ENCODE peak calls at places on chromosomes 7 and 10, in nine cellular contexts. Z, G, J, Q, R, S, E, U and Y are unnamed samples.

GRCh38 chr10:109861051-109861450 is 62.3 kb downstream of the XPNPEP1 start:
- DNase-seq in Z (no peak), G (no peak), J (peak; percentile 75), Q (peak; percentile 65), R (no peak), S (no peak), E (no peak), U (no peak), Y (no peak)

GRCh38 chr7:155807805-155808550 is 4.3 kb downstream of the SHH start:
- DNase-seq in Z (no peak), G (no peak), J (no peak), Q (no peak), R (no peak), S (no peak), E (no peak), U (no peak), Y (no peak)

GRCh38 chr7:134890246-134891240 is 95.8 kb upstream of the AGBL3 start:
- DNase-seq in Z (peak; percentile 69), G (no peak), J (peak; percentile 93), Q (peak; percentile 50), R (no peak), S (no peak), E (peak; percentile 79), U (no peak), Y (no peak)

GRCh38 chr10:31645786-31646185 is 282.8 kb downstream of the ARHGAP12 start:
- DNase-seq in Z (no peak), G (peak; percentile 24), J (peak; percentile 35), Q (no peak), R (no peak), S (no peak), E (peak; percentile 20), U (no peak), Y (no peak)

GRCh38 chr7:30709549-30709948 is 27.3 kb upstream of the CRHR2 start:
- DNase-seq in Z (no peak), G (no peak), J (no peak), Q (no peak), R (no peak), S (no peak), E (no peak), U (no peak), Y (no peak)

GRCh38 chr10:103542764-103543616 is 49.5 kb downstream of the NEURL1 start:
- DNase-seq in Z (peak; percentile 59), G (peak; percentile 46), J (peak; percentile 34), Q (peak; percentile 83), R (no peak), S (peak; percentile 64), E (peak; percentile 48), U (peak; percentile 58), Y (peak; percentile 78)

GRCh38 chr10:22554481-22555182 is 159.7 kb downstream of the PIP4K2A start:
- DNase-seq in Z (peak; percentile 77), G (no peak), J (peak; percentile 8), Q (peak; percentile 9), R (peak; percentile 83), S (no peak), E (peak; percentile 93), U (no peak), Y (peak; percentile 23)

GRCh38 chr7:5422324-5423271 is 1.0 kb downstream of the TNRC18 start:
- DNase-seq in Z (no peak), G (no peak), J (no peak), Q (peak; percentile 26), R (peak; percentile 56), S (peak; percentile 26), E (peak; percentile 41), U (no peak), Y (no peak)

GRCh38 chr10:60739581-60739980 is 38.7 kb upstream of the CDK1 start:
- DNase-seq in Z (peak; percentile 66), G (no peak), J (no peak), Q (no peak), R (no peak), S (no peak), E (peak; percentile 88), U (no peak), Y (no peak)

GRCh38 chr10:60384708-60385398 is 4.8 kb downstream of the ANK3 start:
- DNase-seq in Z (peak; percentile 98), G (peak; percentile 63), J (peak; percentile 89), Q (peak; percentile 59), R (no peak), S (no peak), E (peak; percentile 73), U (no peak), Y (no peak)

GRCh38 chr7:11474902-11475585 is 357.0 kb downstream of the THSD7A start:
- DNase-seq in Z (no peak), G (no peak), J (peak; percentile 8), Q (peak; percentile 41), R (no peak), S (no peak), E (no peak), U (no peak), Y (no peak)

GRCh38 chr10:85333594-85333993 is 1005.2 kb downstream of the CCSER2 start:
- DNase-seq in Z (no peak), G (no peak), J (no peak), Q (no peak), R (no peak), S (no peak), E (no peak), U (no peak), Y (peak; percentile 72)

GRCh38 chr7:124667312-124667711 is 98.3 kb downstream of the GPR37 start:
- DNase-seq in Z (no peak), G (no peak), J (peak; percentile 14), Q (no peak), R (no peak), S (no peak), E (peak; percentile 16), U (no peak), Y (no peak)

GRCh38 chr7:151456276-151456675 is 16.3 kb upstream of the CRYGN start:
- DNase-seq in Z (no peak), G (no peak), J (no peak), Q (no peak), R (no peak), S (no peak), E (no peak), U (no peak), Y (no peak)

GRCh38 chr7:128071376-128071775 is 40.1 kb upstream of the LRRC4 start:
- DNase-seq in Z (no peak), G (no peak), J (no peak), Q (no peak), R (no peak), S (no peak), E (no peak), U (no peak), Y (no peak)

GRCh38 chr7:155418941-155419755 is 38.8 kb upstream of the EN2 start:
- DNase-seq in Z (no peak), G (no peak), J (no peak), Q (no peak), R (no peak), S (no peak), E (no peak), U (no peak), Y (no peak)

GRCh38 chr10:72229261-72230251 is 13.5 kb upstream of the ASCC1 start:
- DNase-seq in Z (peak; percentile 73), G (no peak), J (peak; percentile 14), Q (no peak), R (no peak), S (no peak), E (peak; percentile 40), U (no peak), Y (no peak)

GRCh38 chr7:77903597-77903996 is 105.0 kb downstream of the PHTF2 start:
- DNase-seq in Z (no peak), G (no peak), J (peak; percentile 29), Q (no peak), R (peak; percentile 70), S (no peak), E (no peak), U (no peak), Y (no peak)

GRCh38 chr10:122140477-122140902 is 130.6 kb upstream of the BTBD16 start:
- DNase-seq in Z (peak; percentile 75), G (no peak), J (peak; percentile 75), Q (peak; percentile 86), R (peak; percentile 75), S (no peak), E (peak; percentile 57), U (no peak), Y (no peak)

GRCh38 chr7:24733414-24734060 is 23.7 kb downstream of the GSDME start:
- DNase-seq in Z (no peak), G (no peak), J (no peak), Q (no peak), R (no peak), S (no peak), E (no peak), U (peak; percentile 41), Y (peak; percentile 6)

GRCh38 chr10:102225646-102226541 is at the start of gene ELOVL3:
- DNase-seq in Z (peak; percentile 95), G (peak; percentile 96), J (peak; percentile 95), Q (peak; percentile 91), R (peak; percentile 97), S (peak; percentile 85), E (peak; percentile 96), U (peak; percentile 96), Y (peak; percentile 92)
- H3K4me3 ChIP-seq in Z (peak within 1 kb of the TSS; percentile 15), G (peak within 1 kb of the TSS; percentile 19), J (peak within 1 kb of the TSS; percentile 21), Q (peak within 1 kb of the TSS; percentile 8), R (peak within 1 kb of the TSS; percentile 59), S (no peak within 1 kb of the TSS), E (peak within 1 kb of the TSS; percentile 43), U (peak within 1 kb of the TSS; percentile 53), Y (no peak within 1 kb of the TSS)

DNA sequence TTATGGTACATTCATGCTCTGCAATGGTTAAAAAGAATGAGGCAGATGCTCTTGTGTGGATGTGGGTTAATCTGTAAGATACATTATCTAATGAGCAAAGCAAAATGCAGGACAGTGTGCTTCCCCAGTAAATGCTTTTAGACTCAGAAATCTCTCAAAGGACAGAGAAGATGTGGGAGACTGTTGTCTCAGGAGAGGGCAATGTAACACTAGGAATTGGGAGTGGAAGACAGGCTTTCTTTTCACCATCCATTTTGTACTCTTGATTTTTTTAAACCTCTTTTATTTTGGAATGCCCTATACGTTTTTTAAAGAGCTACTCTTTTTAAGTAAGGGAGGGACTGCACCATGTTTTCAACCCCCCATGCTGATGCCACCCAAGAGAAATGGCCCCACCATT is 77.5 kb upstream of the ADAM12 start:
- DNase-seq in Z (no peak), G (no peak), J (no peak), Q (no peak), R (no peak), S (no peak), E (no peak), U (no peak), Y (no peak)
- TF ChIP-seq CTCF in Z (no peak), G (no peak), J (no peak), Q (no peak), R (no peak), S (no peak), E (no peak), U (no peak), Y (no peak)

GRCh38 chr7:55054758-55055157 is 35.9 kb downstream of the EGFR start:
- DNase-seq in Z (no peak), G (no peak), J (no peak), Q (no peak), R (no peak), S (no peak), E (no peak), U (no peak), Y (no peak)
- H3K4me3 ChIP-seq in Z (no peak overlapping the region), G (no peak overlapping the region), J (no peak overlapping the region), Q (no peak overlapping the region), R (no peak overlapping the region), S (no peak overlapping the region), E (no peak overlapping the region), U (no peak overlapping the region), Y (no peak overlapping the region)

DNA sequence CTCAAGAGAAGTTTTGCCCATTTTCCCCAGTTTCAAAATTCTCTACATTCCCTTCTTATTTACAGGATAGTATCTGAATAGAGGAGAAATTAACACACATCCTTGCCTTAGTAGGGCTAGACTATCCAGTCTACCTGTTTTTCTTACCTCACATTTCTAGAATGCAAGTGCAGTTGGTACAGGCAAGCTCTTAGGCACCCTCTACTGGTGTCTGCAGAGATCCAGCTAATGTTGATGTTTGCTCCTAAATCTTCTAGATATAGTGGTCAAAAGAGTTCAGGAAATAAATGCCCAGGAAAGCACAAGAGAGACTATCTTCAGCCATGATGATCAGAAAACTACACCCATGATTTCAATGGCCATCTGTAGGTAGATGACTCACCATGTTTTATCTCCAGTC is 205.3 kb downstream of the HTR7 start:
- DNase-seq in Z (peak; percentile 62), G (peak; percentile 34), J (peak; percentile 58), Q (no peak), R (no peak), S (no peak), E (peak; percentile 38), U (no peak), Y (no peak)
- TF ChIP-seq CTCF in Z (peak; percentile 72), G (peak; percentile 59), J (peak; percentile 75), Q (no peak), R (no peak), S (peak; percentile 34), E (peak; percentile 61), U (peak; percentile 32), Y (no peak)